ENCODE peak calls at places on chromosomes 5 and 9, in nine cellular contexts. G, V, O, F, I, J, U, Q and T are unnamed samples.

GRCh38 chr9:35669331-35670145 is 4.2 kb upstream of the CA9 start:
- DNase-seq in Q (no peak), F (peak; percentile 61), J (no peak), I (no peak), V (no peak), O (no peak), G (peak; percentile 72), U (no peak), T (no peak)

GRCh38 chr9:133707065-133707760 is 30.9 kb downstream of the SARDH start:
- DNase-seq in G (no peak), I (no peak), F (no peak), J (no peak), V (peak; percentile 84), O (no peak), Q (peak; percentile 22), U (no peak), T (no peak)

GRCh38 chr5:14476791-14477435 is 104.7 kb upstream of the OTULINL start:
- DNase-seq in I (peak; percentile 30), G (no peak), U (no peak), J (no peak), Q (no peak), F (peak; percentile 71), V (no peak), O (no peak), T (no peak)

GRCh38 chr5:176836811-176837706 is 26.7 kb downstream of the UNC5A start:
- DNase-seq in G (no peak), U (no peak), I (no peak), O (no peak), F (no peak), V (no peak), Q (no peak), J (no peak), T (no peak)

GRCh38 chr5:132483101-132483500 is 7.5 kb downstream of the IRF1 start:
- DNase-seq in Q (no peak), U (no peak), F (no peak), G (no peak), I (no peak), J (no peak), O (no peak), V (no peak), T (no peak)

GRCh38 chr9:99118782-99119466 is 14.0 kb downstream of the TGFBR1 start:
- DNase-seq in O (no peak), I (no peak), V (no peak), U (peak; percentile 51), J (peak; percentile 17), Q (peak; percentile 41), G (no peak), F (no peak), T (peak; percentile 33)

GRCh38 chr9:87498816-87499454 is 1.3 kb downstream of the DAPK1 start:
- DNase-seq in G (no peak), U (no peak), V (no peak), F (no peak), I (no peak), Q (no peak), J (no peak), O (no peak), T (no peak)

GRCh38 chr5:157506981-157507780 is 47.2 kb downstream of the NIPAL4 start:
- DNase-seq in I (no peak), G (no peak), O (no peak), Q (no peak), J (no peak), V (peak; percentile 68), F (peak; percentile 67), U (no peak), T (no peak)

GRCh38 chr9:113589890-113590289 is 126.4 kb downstream of the RGS3 start:
- DNase-seq in U (no peak), Q (no peak), V (no peak), I (no peak), O (no peak), G (peak; percentile 58), J (no peak), F (no peak), T (no peak)

GRCh38 chr9:38026021-38026809 is 42.8 kb downstream of the SHB start:
- DNase-seq in J (no peak), I (peak; percentile 80), Q (no peak), F (peak; percentile 83), O (peak; percentile 59), V (no peak), G (peak; percentile 77), U (no peak), T (no peak)

GRCh38 chr9:122225323-122226141 is 3.2 kb downstream of the LHX6 start:
- DNase-seq in G (no peak), F (no peak), U (no peak), I (no peak), V (no peak), Q (no peak), O (no peak), J (no peak), T (no peak)

GRCh38 chr9:79477955-79478751 is 93.6 kb upstream of the TLE4 start:
- DNase-seq in V (no peak), F (peak; percentile 72), G (no peak), U (peak; percentile 31), I (no peak), J (no peak), Q (peak; percentile 17), O (no peak), T (peak; percentile 12)

GRCh38 chr5:150497274-150497988 is 10.5 kb upstream of the NDST1 start:
- DNase-seq in U (no peak), J (no peak), O (peak; percentile 83), Q (no peak), V (peak; percentile 79), G (peak; percentile 91), I (peak; percentile 93), F (peak; percentile 99), T (no peak)

GRCh38 chr5:35881758-35882157 is 25.1 kb downstream of the IL7R start:
- DNase-seq in O (no peak), V (no peak), G (no peak), Q (no peak), F (no peak), U (no peak), J (no peak), I (no peak), T (no peak)

GRCh38 chr5:109146611-109147010 is 263.2 kb downstream of the PJA2 start:
- DNase-seq in J (no peak), F (no peak), G (no peak), V (no peak), O (no peak), Q (no peak), U (no peak), I (no peak), T (no peak)